ENCODE peak calls at places on chromosomes 1 and 21, in five cellular contexts. S, D, T, Y and J are unnamed samples.
A peak's percentile ranks its signal among the peaks of the same experiment; 100 is the strongest.

GRCh38 chr21:20250337-20250736 is 747.9 kb upstream of the NCAM2 start:
- DNase-seq in S (no peak), D (no peak), T (no peak), Y (no peak), J (no peak)

GRCh38 chr1:41221995-41222991 is 19.8 kb downstream of the SCMH1 start:
- DNase-seq in S (no peak), D (no peak), T (no peak), Y (peak; percentile 39), J (peak; percentile 57)

GRCh38 chr1:179953974-179954493 is 576 bp upstream of the CEP350 start:
- DNase-seq in S (no peak), D (peak; percentile 26), T (peak; percentile 15), Y (peak; percentile 35), J (peak; percentile 63)

GRCh38 chr1:24717867-24718650 is 27.2 kb upstream of the CLIC4 start:
- DNase-seq in S (no peak), D (no peak), T (no peak), Y (no peak), J (no peak)

GRCh38 chr1:207316622-207317510 is 4.6 kb upstream of the CD55 start:
- DNase-seq in S (no peak), D (no peak), T (no peak), Y (no peak), J (peak; percentile 65)

GRCh38 chr1:54480201-54480848 is 67.7 kb upstream of the ACOT11 start:
- DNase-seq in S (no peak), D (no peak), T (no peak), Y (no peak), J (no peak)

GRCh38 chr1:216045400-216045799 is 377.8 kb downstream of the USH2A start:
- DNase-seq in S (no peak), D (no peak), T (no peak), Y (no peak), J (peak; percentile 59)

GRCh38 chr1:165010418-165011055 is 346.0 kb downstream of the LMX1A start:
- DNase-seq in S (no peak), D (no peak), T (no peak), Y (no peak), J (no peak)

GRCh38 chr1:241610056-241610815 is 29.9 kb downstream of the CHML start:
- DNase-seq in S (no peak), D (no peak), T (no peak), Y (no peak), J (peak; percentile 61)

GRCh38 chr1:220875233-220875632 is 4.0 kb upstream of the HLX start:
- DNase-seq in S (no peak), D (no peak), T (no peak), Y (no peak), J (no peak)

GRCh38 chr1:47188901-47189785 is 693 bp downstream of the PDZK1IP1 start:
- DNase-seq in S (no peak), D (no peak), T (no peak), Y (no peak), J (no peak)

GRCh38 chr1:221636967-221637366 is 104.9 kb downstream of the DUSP10 start:
- DNase-seq in S (no peak), D (no peak), T (no peak), Y (no peak), J (no peak)

GRCh38 chr1:205502111-205502810 is 2.2 kb upstream of the CDK18 start:
- DNase-seq in S (no peak), D (no peak), T (no peak), Y (no peak), J (no peak)

GRCh38 chr1:78227705-78228260 is 182.0 kb downstream of the GIPC2 start:
- DNase-seq in S (no peak), D (no peak), T (no peak), Y (no peak), J (no peak)

GRCh38 chr1:53110370-53111072 is 31.9 kb downstream of the SLC1A7 start:
- DNase-seq in S (no peak), D (peak; percentile 57), T (no peak), Y (no peak), J (peak; percentile 85)

GRCh38 chr1:115107501-115108260 is 18.4 kb upstream of the TSPAN2 start:
- DNase-seq in S (no peak), D (no peak), T (no peak), Y (no peak), J (peak; percentile 81)

GRCh38 chr1:99250724-99251123 is 13.6 kb upstream of the PLPPR4 start:
- DNase-seq in S (no peak), D (no peak), T (no peak), Y (no peak), J (no peak)

GRCh38 chr1:182625716-182626504 is 21.7 kb upstream of the RGS16 start:
- DNase-seq in S (no peak), D (no peak), T (no peak), Y (no peak), J (peak; percentile 45)

GRCh38 chr1:10795305-10796021 is 983 bp downstream of the CASZ1 start:
- DNase-seq in S (no peak), D (no peak), T (no peak), Y (no peak), J (peak; percentile 10)

GRCh38 chr1:184854456-184855180 is 100.0 kb upstream of the EDEM3 start:
- DNase-seq in S (no peak), D (no peak), T (no peak), Y (no peak), J (peak; percentile 56)

GRCh38 chr1:207672525-207673130 is 27.7 kb downstream of the CR1L start:
- DNase-seq in S (peak; percentile 53), D (no peak), T (no peak), Y (peak; percentile 36), J (peak; percentile 58)

GRCh38 chr1:7679873-7680790 is 91.0 kb upstream of the VAMP3 start:
- DNase-seq in S (peak; percentile 56), D (peak; percentile 53), T (peak; percentile 45), Y (peak; percentile 74), J (peak; percentile 23)

GRCh38 chr1:224253721-224254120 is 70.7 kb downstream of the DEGS1 start:
- DNase-seq in S (no peak), D (no peak), T (no peak), Y (no peak), J (peak; percentile 34)

GRCh38 chr1:26099780-26100179 is 11.8 kb upstream of the PDIK1L start:
- DNase-seq in S (no peak), D (no peak), T (no peak), Y (no peak), J (no peak)

GRCh38 chr1:84960371-84960770 is 36.5 kb downstream of the MCOLN2 start:
- DNase-seq in S (no peak), D (no peak), T (no peak), Y (no peak), J (peak; percentile 95)

GRCh38 chr1:58065520-58065919 is 481.0 kb downstream of the OMA1 start:
- DNase-seq in S (no peak), D (no peak), T (no peak), Y (peak; percentile 21), J (no peak)

GRCh38 chr1:182725264-182725965 is 41.0 kb upstream of the RGS8 start:
- DNase-seq in S (no peak), D (no peak), T (no peak), Y (no peak), J (peak; percentile 6)

GRCh38 chr1:244662604-244663003 is 9.7 kb downstream of the DESI2 start:
- DNase-seq in S (no peak), D (no peak), T (no peak), Y (no peak), J (peak; percentile 39)

GRCh38 chr1:156140879-156141707 is 12.3 kb upstream of the SEMA4A start:
- DNase-seq in S (no peak), D (no peak), T (no peak), Y (peak; percentile 64), J (no peak)

GRCh38 chr1:175822575-175822974 is 79.2 kb upstream of the TNR start:
- DNase-seq in S (no peak), D (no peak), T (no peak), Y (no peak), J (no peak)

GRCh38 chr1:6521502-6521901 is 30.0 kb upstream of the PLEKHG5 start:
- DNase-seq in S (no peak), D (no peak), T (no peak), Y (no peak), J (no peak)

GRCh38 chr1:32716312-32717126 is 13.9 kb upstream of the SYNC start:
- DNase-seq in S (peak; percentile 79), D (peak; percentile 39), T (peak; percentile 22), Y (peak; percentile 88), J (peak; percentile 49)

GRCh38 chr21:38945536-38946245 is 140.0 kb downstream of the ETS2 start:
- DNase-seq in S (no peak), D (no peak), T (no peak), Y (no peak), J (peak; percentile 94)

GRCh38 chr1:53508991-53509663 is 49.9 kb downstream of the DMRTB1 start:
- DNase-seq in S (no peak), D (peak; percentile 70), T (no peak), Y (no peak), J (no peak)

GRCh38 chr1:161421456-161421855 is 53.8 kb upstream of the CFAP126 start:
- DNase-seq in S (no peak), D (no peak), T (no peak), Y (no peak), J (no peak)

GRCh38 chr1:32372149-32372756 is 9.9 kb downstream of the TSSK3 start:
- DNase-seq in S (peak; percentile 15), D (no peak), T (peak; percentile 34), Y (peak; percentile 55), J (no peak)

GRCh38 chr1:179591592-179592580 is at the start of gene TDRD5:
- DNase-seq in S (no peak), D (no peak), T (no peak), Y (peak; percentile 36), J (no peak)

GRCh38 chr1:167426716-167427115 is 91.6 kb downstream of the CD247 start:
- DNase-seq in S (no peak), D (no peak), T (no peak), Y (no peak), J (no peak)

GRCh38 chr1:10179751-10180150 is 30.6 kb upstream of the KIF1B start:
- DNase-seq in S (no peak), D (no peak), T (no peak), Y (no peak), J (no peak)